ENCODE peak calls at places on chromosomes 7 and 10, in four cellular contexts. L is HCT116, H is GM12865, E is fibroblast of lung. F is an unnamed sample.

GRCh38 chr7:93883078-93883916 is 7.3 kb downstream of the TFPI2 start:
- DNase-seq in E (peak; percentile 43), L (no peak), H (no peak), F (no peak)

GRCh38 chr10:6409982-6410694 is 169.9 kb downstream of the PRKCQ start:
- DNase-seq in H (peak; percentile 12), E (peak; percentile 51), L (no peak), F (peak; percentile 79)

GRCh38 chr7:142798451-142799438 is 28.0 kb downstream of the PRSS2 start:
- DNase-seq in H (no peak), E (no peak), L (no peak), F (no peak)

GRCh38 chr7:135253851-135254815 is 20.5 kb downstream of the STRA8 start:
- DNase-seq in L (peak; percentile 29), H (no peak), E (peak; percentile 77), F (peak; percentile 84)

GRCh38 chr7:44110724-44111635 is 6.8 kb downstream of the AEBP1 start:
- DNase-seq in H (no peak), L (no peak), E (no peak), F (no peak)

GRCh38 chr10:79944428-79945395 is 4.2 kb downstream of the SFTPD start:
- DNase-seq in L (no peak), H (no peak), E (no peak), F (no peak)

GRCh38 chr10:18539335-18539734 is 112.1 kb downstream of the NSUN6 start:
- DNase-seq in E (no peak), L (no peak), H (no peak), F (no peak)

GRCh38 chr7:351681-352480 is 61.9 kb downstream of the FOXL3 start:
- DNase-seq in E (no peak), L (no peak), H (no peak), F (no peak)

GRCh38 chr7:23347682-23348180 is 48.6 kb downstream of the MALSU1 start:
- DNase-seq in E (peak; percentile 89), H (no peak), L (peak; percentile 59), F (peak; percentile 89)

GRCh38 chr7:129969881-129970446 is 17.2 kb upstream of the UBE2H start:
- DNase-seq in L (peak; percentile 41), H (no peak), E (peak; percentile 96), F (peak; percentile 38)

GRCh38 chr10:78744521-78745090 is 324.2 kb upstream of the ZMIZ1 start:
- DNase-seq in E (no peak), H (no peak), L (no peak), F (no peak)

GRCh38 chr10:4691776-4692175 is 134.2 kb upstream of the AKR1E2 start:
- DNase-seq in E (peak; percentile 80), H (no peak), L (no peak), F (peak; percentile 22)

GRCh38 chr7:130071701-130072622 is 1.6 kb downstream of the KLHDC10 start:
- DNase-seq in L (peak; percentile 84), E (peak; percentile 86), H (peak; percentile 89), F (peak; percentile 74)

GRCh38 chr10:21355591-21356011 is 169.9 kb downstream of the SKIDA1 start:
- DNase-seq in L (no peak), E (peak; percentile 84), H (no peak), F (no peak)

GRCh38 chr10:62195675-62195926 is 73.0 kb downstream of the RTKN2 start:
- DNase-seq in E (no peak), L (no peak), H (no peak), F (no peak)

GRCh38 chr7:4610768-4611467 is 71.2 kb upstream of the FOXK1 start:
- DNase-seq in E (peak; percentile 58), H (peak; percentile 75), L (peak; percentile 73), F (no peak)

GRCh38 chr10:14624600-14624999 is 150.1 kb downstream of the FAM107B start:
- DNase-seq in L (no peak), H (no peak), E (no peak), F (no peak)

GRCh38 chr10:14623931-14624330 is 150.8 kb downstream of the FAM107B start:
- DNase-seq in H (no peak), E (no peak), L (no peak), F (no peak)

GRCh38 chr10:14626126-14626525 is 148.6 kb downstream of the FAM107B start:
- DNase-seq in H (no peak), E (no peak), L (no peak), F (no peak)

GRCh38 chr10:14621037-14621436 is 153.7 kb downstream of the FAM107B start:
- DNase-seq in L (no peak), E (no peak), H (no peak), F (no peak)

DNA sequence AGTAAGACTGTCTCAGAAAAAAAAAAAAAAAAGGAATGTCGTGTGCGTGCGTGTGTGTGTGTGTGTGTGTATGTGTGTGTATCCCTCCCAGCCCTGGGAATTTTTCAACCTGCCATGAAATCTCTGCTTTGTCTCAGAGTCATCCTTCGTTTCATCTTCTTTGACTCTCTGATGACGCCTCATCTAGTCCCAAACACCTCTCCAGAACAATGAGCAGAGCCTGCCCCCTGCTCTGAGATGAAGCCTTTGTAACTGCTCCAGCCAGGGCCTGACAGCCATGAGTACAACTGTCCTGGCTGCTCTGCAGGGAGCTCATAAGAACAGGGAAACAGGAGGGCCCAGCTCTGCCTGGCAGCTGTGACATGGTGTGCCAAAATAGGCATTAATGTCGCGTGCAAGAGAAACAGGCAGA is 149.5 kb downstream of the FAM107B start:
- DNase-seq in E (no peak), H (no peak), L (no peak), F (peak; percentile 14)
- TF ChIP-seq CTCF in E (no peak), H (no peak), L (no peak), F (no peak)

GRCh38 chr7:155809332-155809946 is 2.8 kb downstream of the SHH start:
- DNase-seq in H (no peak), L (no peak), E (no peak), F (peak; percentile 8)
- H3K4me3 ChIP-seq in H (no peak overlapping the region), L (no peak overlapping the region), E (no peak overlapping the region), F (no peak overlapping the region)

GRCh38 chr10:102948163-102948562 is 30.1 kb downstream of the CNNM2 start:
- DNase-seq in H (no peak), L (no peak), E (no peak), F (no peak)

GRCh38 chr10:102946992-102947391 is 28.9 kb downstream of the CNNM2 start:
- DNase-seq in L (no peak), E (no peak), H (no peak), F (no peak)

GRCh38 chr10:102945989-102946388 is 27.9 kb downstream of the CNNM2 start:
- DNase-seq in H (no peak), E (no peak), L (no peak), F (no peak)

GRCh38 chr10:102951316-102951715 is 33.2 kb downstream of the CNNM2 start:
- DNase-seq in L (no peak), H (no peak), E (peak; percentile 26), F (no peak)

GRCh38 chr10:102948786-102949185 is 30.7 kb downstream of the CNNM2 start:
- DNase-seq in L (no peak), E (no peak), H (no peak), F (no peak)
- TF ChIP-seq CTCF in L (no peak), E (no peak), H (no peak), F (no peak)

DNA sequence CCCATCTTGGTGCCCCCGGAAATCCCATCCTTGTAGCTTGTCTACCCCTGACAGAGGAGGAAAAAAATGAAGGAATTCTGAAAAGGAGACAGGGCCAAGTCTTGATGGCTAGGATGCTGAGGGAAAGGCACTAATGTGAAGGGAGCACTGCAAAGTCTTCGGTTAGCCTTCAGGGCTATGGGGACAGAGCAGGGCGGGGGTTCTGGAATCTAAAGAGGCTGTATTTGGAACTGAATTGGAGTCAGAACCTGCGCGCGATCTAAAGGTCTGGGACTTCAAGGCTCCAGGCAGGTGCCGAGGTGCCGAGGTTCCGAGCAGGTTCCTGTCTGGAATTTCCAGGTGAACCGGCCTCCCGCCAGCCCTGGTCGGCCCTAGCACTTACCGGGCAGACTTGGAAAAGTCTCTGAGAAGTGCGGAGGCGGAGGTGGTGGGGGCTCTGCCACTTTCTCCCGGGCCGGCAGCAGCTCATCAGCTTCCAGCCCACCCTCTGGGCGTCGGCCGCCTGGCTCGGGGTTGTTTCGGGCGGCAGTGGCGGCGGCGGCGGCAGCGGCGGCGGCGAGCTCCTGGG is 781 bp downstream of the GBX1 start:
- DNase-seq in L (no peak), H (no peak), E (no peak), F (no peak)
- H3K4me3 ChIP-seq in L (peak overlapping the region; percentile 68), H (no peak overlapping the region), E (no peak overlapping the region), F (no peak overlapping the region)

GRCh38 chr10:73209705-73210104 is 37.4 kb downstream of the DNAJC9 start:
- DNase-seq in L (no peak), E (peak; percentile 21), H (no peak), F (peak; percentile 70)

GRCh38 chr10:73206385-73206784 is 38.5 kb downstream of the FAM149B1 start:
- DNase-seq in H (no peak), E (no peak), L (no peak), F (no peak)

GRCh38 chr10:73211106-73211811 is 35.8 kb downstream of the DNAJC9 start:
- DNase-seq in L (no peak), E (no peak), H (no peak), F (no peak)

GRCh38 chr10:73207883-73208282 is 39.2 kb downstream of the DNAJC9 start:
- DNase-seq in L (no peak), H (no peak), E (no peak), F (no peak)

DNA sequence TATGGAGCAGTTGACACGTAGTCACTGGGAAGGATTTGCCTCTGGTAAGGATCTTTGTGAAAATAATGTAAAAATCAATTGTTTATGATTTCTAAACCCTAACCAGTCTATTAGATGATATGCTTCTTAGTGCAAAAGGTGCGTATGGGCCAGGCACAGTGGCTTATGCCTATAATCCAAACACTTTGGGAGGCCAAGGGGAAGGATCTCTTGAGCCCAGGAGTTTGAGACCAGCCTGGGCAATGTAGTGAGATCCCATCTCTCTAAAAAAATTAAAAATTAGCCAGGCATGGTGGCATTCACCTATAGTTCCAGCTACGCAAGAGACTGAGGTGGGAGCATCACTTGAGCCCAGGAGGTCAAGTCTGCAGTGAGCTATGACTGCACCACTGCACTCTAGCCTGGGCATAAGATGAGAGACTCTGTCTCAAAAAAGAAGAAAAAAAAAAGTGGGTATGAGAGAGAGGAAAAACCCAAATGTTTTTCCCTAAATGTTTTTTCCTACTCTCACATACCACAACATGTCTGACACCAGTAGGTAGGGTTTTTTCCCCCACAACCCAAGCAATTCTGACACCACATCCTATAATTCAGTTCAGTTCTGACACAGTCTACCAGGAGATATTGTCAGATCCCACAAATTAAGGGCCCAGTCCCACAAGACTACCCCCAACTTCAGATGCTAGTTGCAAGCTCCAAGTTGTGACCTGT is 36.5 kb downstream of the DNAJC9 start:
- DNase-seq in E (no peak), L (no peak), H (no peak), F (no peak)
- TF ChIP-seq CTCF in E (no peak), L (no peak), H (no peak), F (no peak)

GRCh38 chr7:123535517-123535916 is 1.1 kb upstream of the IQUB start:
- DNase-seq in E (no peak), L (no peak), H (no peak), F (no peak)
- H3K4me3 ChIP-seq in E (no peak overlapping the region), L (no peak overlapping the region), H (peak overlapping the region; percentile 59), F (peak overlapping the region; percentile 70)